ENCODE peak calls at places on chromosomes 16 and 17, in five cellular contexts. F is trophoblast cell, Z is IMR-90, L is H1, C is mesenchymal stem cell. N is an unnamed sample.

GRCh38 chr16:12225816-12226480 is 249.4 kb downstream of the SNX29 start:
- DNase-seq in Z (peak; percentile 53), L (no peak), F (no peak), C (no peak), N (no peak)

GRCh38 chr16:24150282-24150681 is 105.9 kb upstream of the CACNG3 start:
- DNase-seq in C (no peak), F (no peak), L (no peak), Z (no peak), N (no peak)

GRCh38 chr17:44350733-44351226 is 5.7 kb downstream of the GRN start:
- DNase-seq in F (peak; percentile 80), Z (peak; percentile 44), L (no peak), C (peak; percentile 58), N (peak; percentile 57)

GRCh38 chr17:14308965-14309879 is 8.3 kb downstream of the HS3ST3B1 start:
- DNase-seq in C (peak; percentile 90), F (peak; percentile 98), Z (peak; percentile 89), L (peak; percentile 97), N (peak; percentile 96)

GRCh38 chr17:39607057-39607850 is 466 bp downstream of the NEUROD2 start:
- DNase-seq in L (no peak), F (no peak), C (no peak), Z (no peak), N (no peak)

GRCh38 chr17:48757524-48757961 is 29.0 kb upstream of the HOXB13 start:
- DNase-seq in F (peak; percentile 8), L (no peak), Z (no peak), C (no peak), N (no peak)

GRCh38 chr17:82238562-82239201 is 9.8 kb downstream of the SLC16A3 start:
- DNase-seq in F (peak; percentile 85), Z (peak; percentile 66), C (no peak), L (no peak), N (no peak)

GRCh38 chr17:17752822-17753448 is 71.7 kb downstream of the RAI1 start:
- DNase-seq in F (no peak), Z (no peak), C (peak; percentile 31), L (no peak), N (no peak)

GRCh38 chr16:677306-678190 is 2.1 kb downstream of the RHBDL1 start:
- DNase-seq in F (peak; percentile 32), C (no peak), Z (no peak), L (no peak), N (no peak)

GRCh38 chr17:81252336-81253329 is 13.5 kb downstream of the NDUFAF8 start:
- DNase-seq in C (no peak), L (no peak), F (no peak), Z (no peak), N (no peak)

GRCh38 chr17:56173026-56173425 is 19.8 kb downstream of the ANKFN1 start:
- DNase-seq in C (no peak), F (no peak), Z (no peak), L (no peak), N (no peak)

GRCh38 chr17:31838641-31839225 is 20.3 kb downstream of the COPRS start:
- DNase-seq in F (no peak), L (no peak), C (peak; percentile 36), Z (peak; percentile 66), N (no peak)

GRCh38 chr17:16361874-16362273 is 8.6 kb upstream of the CENPV start:
- DNase-seq in L (no peak), F (no peak), C (no peak), Z (no peak), N (no peak)

GRCh38 chr17:492015-492399 is 139.4 kb upstream of the RPH3AL start:
- DNase-seq in F (no peak), L (no peak), C (no peak), Z (no peak), N (no peak)

GRCh38 chr17:32487460-32488176 is 825 bp downstream of the CDK5R1 start:
- DNase-seq in L (no peak), Z (no peak), C (no peak), F (peak; percentile 28), N (peak; percentile 23)

GRCh38 chr17:80890551-80890930 is 101.1 kb upstream of the CHMP6 start:
- DNase-seq in Z (no peak), L (no peak), F (no peak), C (no peak), N (no peak)

GRCh38 chr17:60345233-60345632 is 46.7 kb downstream of the USP32 start:
- DNase-seq in Z (no peak), F (no peak), C (no peak), L (no peak), N (no peak)

GRCh38 chr17:46818929-46819859 is 702 bp upstream of the WNT3 start:
- DNase-seq in F (peak; percentile 64), L (no peak), C (peak; percentile 19), Z (no peak), N (peak; percentile 59)
- H3K14ac ChIP-seq in F (peak overlapping the region; percentile 72), L (no peak overlapping the region), C (no peak overlapping the region), Z (no peak overlapping the region), N (peak overlapping the region; percentile 77)

GRCh38 chr16:20660325-20660724 is 37.2 kb downstream of the ACSM1 start:
- DNase-seq in Z (no peak), L (no peak), F (no peak), C (no peak), N (no peak)
- H3K4me3 ChIP-seq in Z (no peak overlapping the region), L (no peak overlapping the region), F (no peak overlapping the region), C (no peak overlapping the region), N (no peak overlapping the region)

DNA sequence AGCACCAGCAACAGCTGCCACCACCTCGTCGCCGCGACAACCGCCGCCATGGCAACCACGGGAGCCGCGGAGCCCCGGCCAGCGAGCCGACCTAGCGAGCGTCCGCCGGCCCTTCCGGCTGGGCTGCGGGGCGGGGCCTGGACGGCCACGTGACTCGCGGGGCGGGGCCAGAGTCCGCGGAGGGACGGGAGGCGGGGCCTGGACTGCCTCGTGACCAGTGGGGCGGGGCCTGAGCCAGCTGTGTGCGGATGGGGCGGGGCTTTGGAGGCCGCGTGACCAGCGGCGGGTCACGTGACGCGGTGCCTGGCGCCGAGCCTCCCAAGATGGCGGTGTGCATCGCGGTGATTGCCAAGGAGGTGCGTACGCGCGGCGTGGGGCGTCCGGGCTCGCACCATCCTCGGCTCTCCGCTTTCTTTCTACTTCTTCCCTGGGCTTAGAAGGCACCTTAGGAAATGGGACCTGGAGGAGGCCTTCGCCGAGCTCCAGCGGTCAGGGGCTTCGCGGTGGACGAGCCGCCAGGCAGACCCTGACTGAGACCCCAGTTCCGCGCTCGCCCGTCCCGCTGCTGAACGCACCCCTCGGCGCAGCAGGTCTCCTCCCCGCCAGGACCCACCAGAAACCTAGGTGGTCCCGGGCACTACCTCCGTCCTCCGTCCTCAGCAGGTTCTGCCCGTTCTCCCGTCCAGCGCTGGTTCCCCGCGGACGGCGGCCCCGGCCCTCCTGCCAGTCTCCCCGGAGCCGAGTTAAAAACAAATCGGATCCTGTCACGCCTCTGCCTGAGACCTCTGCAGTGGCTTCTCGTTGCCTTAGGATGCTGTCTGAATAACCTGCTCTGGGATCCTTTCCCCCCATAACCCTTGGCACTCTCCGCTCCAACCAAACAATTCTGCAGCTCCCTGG is at the start of the genes GALNS and TRAPPC2L:
- DNase-seq in C (peak; percentile 92), Z (peak; percentile 91), L (peak; percentile 82), F (peak; percentile 99), N (peak; percentile 98)
- H3K18ac ChIP-seq in C (peak within 1 kb of the TSS; percentile 89), Z (no peak within 1 kb of the TSS), L (peak within 1 kb of the TSS; percentile 24), F (peak within 1 kb of the TSS; percentile 90), N (peak within 1 kb of the TSS; percentile 86)

GRCh38 chr17:7592422-7593021 is 2.6 kb upstream of the SOX15 start:
- DNase-seq in Z (no peak), F (no peak), L (no peak), C (no peak), N (no peak)

GRCh38 chr17:7593296-7593695 is 3.4 kb upstream of the SOX15 start:
- DNase-seq in C (no peak), L (no peak), F (no peak), Z (no peak), N (no peak)

GRCh38 chr17:7589891-7590611 is at the start of gene SOX15:
- DNase-seq in C (no peak), L (no peak), Z (peak; percentile 57), F (peak; percentile 82), N (no peak)

GRCh38 chr17:7590743-7591142 is 849 bp upstream of the SOX15 start:
- DNase-seq in F (no peak), L (no peak), Z (peak; percentile 70), C (peak; percentile 54), N (peak; percentile 74)

GRCh38 chr17:7591596-7591995 is 1.7 kb upstream of the SOX15 start:
- DNase-seq in L (no peak), Z (no peak), F (no peak), C (no peak), N (no peak)
- H3K14ac ChIP-seq in L (no peak overlapping the region), Z (no peak overlapping the region), F (no peak overlapping the region), C (no peak overlapping the region), N (no peak overlapping the region)

GRCh38 chr17:19304751-19305150 is 57.8 kb downstream of the B9D1 start:
- DNase-seq in Z (no peak), L (no peak), F (no peak), C (no peak), N (no peak)

GRCh38 chr17:19305261-19305660 is 57.3 kb downstream of the B9D1 start:
- DNase-seq in C (no peak), Z (no peak), L (no peak), F (peak; percentile 45), N (no peak)

GRCh38 chr17:19306160-19307111 is 56.1 kb downstream of the B9D1 start:
- DNase-seq in Z (no peak), L (no peak), C (no peak), F (peak; percentile 27), N (no peak)

GRCh38 chr17:19304209-19304608 is 58.3 kb downstream of the B9D1 start:
- DNase-seq in C (peak; percentile 88), L (no peak), F (peak; percentile 34), Z (peak; percentile 79), N (no peak)

GRCh38 chr17:19305761-19306159 is 56.8 kb downstream of the B9D1 start:
- DNase-seq in C (no peak), F (no peak), L (no peak), Z (no peak), N (no peak)
- H3K4me3 ChIP-seq in C (no peak overlapping the region), F (no peak overlapping the region), L (no peak overlapping the region), Z (no peak overlapping the region), N (no peak overlapping the region)

DNA sequence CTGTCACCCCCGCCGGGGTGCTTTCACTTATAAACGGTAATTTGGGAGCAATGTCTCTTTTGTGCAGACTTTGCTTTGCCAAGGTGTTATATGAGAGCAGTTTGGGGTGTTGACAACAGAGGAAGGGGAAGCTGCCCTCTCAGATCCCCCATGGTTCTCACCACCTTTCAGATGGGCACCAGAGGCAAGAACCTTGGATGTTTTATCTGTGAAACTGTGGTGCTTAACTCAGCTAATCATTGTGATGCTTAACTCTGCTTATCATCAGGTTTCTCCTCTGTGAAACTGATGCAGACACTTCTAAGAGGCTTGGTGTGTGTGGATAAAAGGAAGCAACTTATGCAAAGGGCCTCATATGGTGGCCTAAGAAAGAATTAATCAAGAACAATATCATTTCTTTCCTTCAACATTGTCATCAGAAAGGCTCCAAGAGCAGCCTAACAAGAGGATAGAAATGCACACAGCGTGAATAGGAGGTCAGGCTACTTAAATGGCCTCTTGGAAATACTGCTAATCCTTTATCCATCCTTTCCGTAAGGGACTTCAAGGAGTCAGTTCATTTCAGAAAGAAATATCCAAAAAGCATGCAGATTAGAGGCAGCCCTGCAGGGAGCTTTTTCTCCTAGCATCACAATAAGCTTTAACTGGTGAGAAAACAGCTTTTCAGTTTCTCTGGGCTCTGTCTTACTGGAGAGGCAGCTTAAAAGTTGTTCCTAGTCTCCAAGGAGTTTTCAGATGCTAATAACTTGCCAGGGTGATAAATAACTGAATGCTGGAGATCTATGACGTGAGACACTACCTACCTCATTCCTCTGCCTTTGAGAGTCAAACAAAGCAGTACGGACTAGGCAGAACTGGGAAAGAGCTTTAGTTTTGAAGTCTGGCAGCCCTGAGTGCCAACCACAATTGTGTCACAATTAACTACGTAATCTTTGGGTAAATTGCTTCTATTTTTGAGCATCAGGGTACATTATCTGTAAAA is 55.0 kb upstream of the CLEC3A start:
- DNase-seq in Z (no peak), L (peak; percentile 72), F (no peak), C (no peak), N (no peak)
- H3K18ac ChIP-seq in Z (no peak overlapping the region), L (peak overlapping the region; percentile 74), F (no peak overlapping the region), C (no peak overlapping the region), N (no peak overlapping the region)

GRCh38 chr17:47649153-47649971 is at the start of gene KPNB1:
- DNase-seq in C (peak; percentile 100), Z (peak; percentile 100), F (peak; percentile 100), L (peak; percentile 99), N (peak; percentile 100)
- H3K14ac ChIP-seq in C (peak within 1 kb of the TSS; percentile 93), Z (peak within 1 kb of the TSS; percentile 94), F (peak within 1 kb of the TSS; percentile 99), L (no peak within 1 kb of the TSS), N (no peak within 1 kb of the TSS)